ENCODE peak calls at places on chromosomes 2 and 18, in four cellular contexts. E is AG10803, I is upper lobe of right lung, K is uterus. C is an unnamed sample.

GRCh38 chr18:75247041-75247551 is 36.5 kb downstream of the TSHZ1 start:
- DNase-seq in E (peak), I (no peak), K (no peak), C (peak)

GRCh38 chr18:48422947-48423378 is 13.8 kb upstream of the ZBTB7C start:
- DNase-seq in I (no peak), K (no peak), E (no peak), C (no peak)

GRCh38 chr2:153287109-153287801 is 191.3 kb downstream of the RPRM start:
- DNase-seq in E (no peak), K (no peak), I (no peak), C (no peak)

GRCh38 chr2:109031481-109032228 is 42.6 kb upstream of the EDAR start:
- DNase-seq in K (peak), I (peak), E (peak), C (peak)

GRCh38 chr2:134846213-134846612 is 7.8 kb downstream of the ACMSD start:
- DNase-seq in E (no peak), K (no peak), I (no peak), C (no peak)

GRCh38 chr18:24488824-24489493 is 28.5 kb downstream of the HRH4 start:
- DNase-seq in I (no peak), E (peak), K (no peak), C (peak)

GRCh38 chr2:222941510-222942032 is 80.7 kb downstream of the ACSL3 start:
- DNase-seq in E (no peak), I (no peak), K (no peak), C (no peak)

GRCh38 chr2:27362678-27363420 is 6.3 kb upstream of the GTF3C2 start:
- DNase-seq in K (no peak), E (no peak), I (no peak), C (no peak)

GRCh38 chr18:58046087-58046793 is 2.2 kb downstream of the NEDD4L start:
- DNase-seq in E (no peak), K (no peak), I (no peak), C (no peak)

GRCh38 chr2:73933194-73933593 is 6.5 kb downstream of the DGUOK start:
- DNase-seq in E (no peak), K (no peak), I (no peak), C (no peak)

GRCh38 chr2:85405076-85405402 is 5.1 kb downstream of the CAPG start:
- DNase-seq in E (no peak), I (no peak), K (no peak), C (no peak)

GRCh38 chr2:162710282-162710891 is 128.2 kb downstream of the KCNH7 start:
- DNase-seq in K (no peak), E (no peak), I (no peak), C (peak)

GRCh38 chr2:179990676-179991317 is 16.3 kb downstream of the CWC22 start:
- DNase-seq in I (no peak), K (no peak), E (no peak), C (no peak)

GRCh38 chr2:216651370-216651881 is 18.2 kb downstream of the IGFBP2 start:
- DNase-seq in E (peak), K (no peak), I (no peak), C (peak)

GRCh38 chr2:1567556-1568344 is 154.5 kb downstream of the TPO start:
- DNase-seq in K (no peak), I (no peak), E (no peak), C (no peak)

GRCh38 chr2:142825861-142826260 is 51.6 kb upstream of the KYNU start:
- DNase-seq in E (peak), K (no peak), I (no peak), C (no peak)

GRCh38 chr18:37426536-37427080 is 139.0 kb downstream of the CELF4 start:
- DNase-seq in E (no peak), K (no peak), I (no peak), C (no peak)

GRCh38 chr2:233546101-233546500 is 20.5 kb downstream of the USP40 start:
- DNase-seq in E (peak), I (no peak), K (no peak), C (no peak)

GRCh38 chr2:45699032-45699658 is 47.7 kb downstream of the PRKCE start:
- DNase-seq in E (peak), I (no peak), K (no peak), C (peak)

GRCh38 chr2:190881480-190882326 is 1.1 kb downstream of the GLS start:
- DNase-seq in E (peak), K (peak), I (peak), C (peak)

GRCh38 chr2:226618875-226619605 is 180.6 kb downstream of the IRS1 start:
- DNase-seq in E (peak), I (no peak), K (no peak), C (peak)

GRCh38 chr2:20135631-20136050 is 84.2 kb upstream of the LAPTM4A start:
- DNase-seq in E (peak), I (peak), K (peak), C (peak)

GRCh38 chr2:179129574-179130238 is 79.8 kb upstream of the CCDC141 start:
- DNase-seq in K (no peak), I (no peak), E (no peak), C (peak)

GRCh38 chr18:24515721-24516120 is 55.3 kb downstream of the HRH4 start:
- DNase-seq in K (no peak), E (no peak), I (no peak), C (no peak)

GRCh38 chr2:241808051-241808450 is 942 bp upstream of the NEU4 start:
- DNase-seq in I (peak), E (no peak), K (no peak), C (peak)

GRCh38 chr2:170073288-170073687 is 104.7 kb upstream of the MYO3B start:
- DNase-seq in K (peak), I (no peak), E (peak), C (peak)

GRCh38 chr18:10051877-10052631 is 138.2 kb downstream of the VAPA start:
- DNase-seq in E (peak), I (no peak), K (peak), C (peak)

GRCh38 chr2:12428324-12428723 is 288.4 kb upstream of the TRIB2 start:
- DNase-seq in E (peak), K (no peak), I (no peak), C (peak)

GRCh38 chr18:24843123-24843522 is 382.7 kb downstream of the HRH4 start:
- DNase-seq in I (no peak), E (no peak), K (no peak), C (no peak)

GRCh38 chr2:192286093-192286701 is 91.5 kb upstream of the TMEFF2 start:
- DNase-seq in K (no peak), E (peak), I (no peak), C (peak)

GRCh38 chr2:41853427-41854191 is 194.2 kb upstream of the PKDCC start:
- DNase-seq in I (no peak), E (peak), K (peak), C (peak)
- TF ChIP-seq CTCF in I (peak), E (peak), K (peak), C (peak)

GRCh38 chr2:220539481-220539880 is 912.1 kb downstream of the SLC4A3 start:
- DNase-seq in I (no peak), K (no peak), E (no peak), C (no peak)

GRCh38 chr2:220531216-220531615 is 903.8 kb downstream of the SLC4A3 start:
- DNase-seq in E (no peak), K (no peak), I (no peak), C (no peak)

GRCh38 chr2:220528180-220528579 is 900.8 kb downstream of the SLC4A3 start:
- DNase-seq in E (peak), K (no peak), I (no peak), C (peak)

DNA sequence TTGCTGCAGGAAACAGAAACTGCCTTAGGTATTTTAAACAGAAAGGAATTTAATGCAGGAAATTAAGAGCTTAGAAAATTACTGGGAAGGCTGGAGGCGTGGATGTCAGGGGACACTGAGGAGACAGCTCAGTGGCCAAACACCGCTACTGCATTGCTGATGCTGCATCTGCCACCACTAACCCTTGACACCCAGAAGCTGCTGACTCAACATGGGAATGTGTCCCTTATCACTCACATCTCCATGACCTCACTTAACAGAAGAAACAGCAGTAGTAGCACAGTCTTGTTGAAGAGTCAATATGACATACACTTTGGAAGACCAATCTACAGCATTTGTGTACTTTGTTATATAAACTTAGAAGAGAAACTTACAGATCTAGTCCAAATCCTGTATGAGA is 906.1 kb downstream of the SLC4A3 start:
- DNase-seq in I (no peak), K (no peak), E (peak), C (peak)
- TF ChIP-seq CTCF in I (no peak), K (no peak), E (peak), C (peak)

DNA sequence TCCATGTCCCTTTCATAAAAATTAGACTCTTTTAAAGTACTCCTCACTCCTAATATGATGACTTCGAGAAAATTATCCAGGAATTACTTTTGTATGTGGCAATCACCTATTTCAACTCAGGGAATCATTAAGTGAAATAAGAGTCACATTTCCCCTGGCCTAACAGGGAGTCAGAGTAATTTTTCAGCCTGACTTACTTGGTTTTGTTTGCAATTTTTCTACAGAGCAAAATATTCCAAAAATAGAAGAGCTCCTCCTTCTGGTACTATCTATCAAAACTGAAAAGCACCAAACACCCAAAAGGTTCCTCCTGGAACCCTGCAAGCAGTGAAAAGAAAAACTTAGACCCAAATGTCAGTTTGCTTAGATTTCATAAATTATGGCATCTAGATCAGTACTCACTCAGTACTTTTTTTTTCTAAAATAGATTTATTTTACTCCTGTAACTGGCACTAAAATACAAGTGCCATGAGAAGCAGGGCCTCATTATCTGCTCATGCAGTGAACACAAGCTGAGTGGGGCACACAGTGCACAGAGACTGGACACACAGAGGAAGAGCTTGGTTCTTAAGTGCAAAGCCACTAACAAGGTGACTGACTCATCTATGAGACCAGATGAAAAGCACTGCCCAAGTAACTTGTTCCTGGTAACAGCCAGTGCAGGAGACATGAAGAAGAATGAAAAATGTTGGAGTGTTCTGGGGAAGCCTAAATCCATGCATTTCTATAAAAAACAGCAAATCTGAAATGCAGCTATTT is 28.7 kb downstream of the ACAA2 start:
- DNase-seq in K (no peak), E (peak), I (no peak), C (peak)
- TF ChIP-seq CTCF in K (no peak), E (peak), I (peak), C (peak)

GRCh38 chr2:238339814-238340213 is 19.5 kb downstream of the TRAF3IP1 start:
- DNase-seq in E (no peak), I (no peak), K (no peak), C (no peak)
- TF ChIP-seq CTCF in E (peak), I (no peak), K (no peak), C (peak)

GRCh38 chr2:203016716-203017115 is 2.0 kb downstream of the NBEAL1 start:
- DNase-seq in E (no peak), I (no peak), K (no peak), C (no peak)

GRCh38 chr2:203018181-203018580 is 3.5 kb downstream of the NBEAL1 start:
- DNase-seq in E (peak), K (no peak), I (no peak), C (peak)

GRCh38 chr2:203021986-203022385 is 7.3 kb downstream of the NBEAL1 start:
- DNase-seq in I (no peak), E (no peak), K (no peak), C (no peak)

GRCh38 chr2:203022751-203023150 is 8.1 kb downstream of the NBEAL1 start:
- DNase-seq in I (no peak), E (peak), K (no peak), C (peak)

GRCh38 chr2:203019142-203019541 is 4.5 kb downstream of the NBEAL1 start:
- DNase-seq in I (no peak), E (no peak), K (no peak), C (no peak)
- TF ChIP-seq CTCF in I (no peak), E (no peak), K (no peak), C (no peak)

GRCh38 chr2:189369566-189369965 is 71.7 kb upstream of the WDR75 start:
- DNase-seq in K (no peak), I (no peak), E (peak), C (peak)
- TF ChIP-seq CTCF in K (no peak), I (no peak), E (no peak), C (no peak)

DNA sequence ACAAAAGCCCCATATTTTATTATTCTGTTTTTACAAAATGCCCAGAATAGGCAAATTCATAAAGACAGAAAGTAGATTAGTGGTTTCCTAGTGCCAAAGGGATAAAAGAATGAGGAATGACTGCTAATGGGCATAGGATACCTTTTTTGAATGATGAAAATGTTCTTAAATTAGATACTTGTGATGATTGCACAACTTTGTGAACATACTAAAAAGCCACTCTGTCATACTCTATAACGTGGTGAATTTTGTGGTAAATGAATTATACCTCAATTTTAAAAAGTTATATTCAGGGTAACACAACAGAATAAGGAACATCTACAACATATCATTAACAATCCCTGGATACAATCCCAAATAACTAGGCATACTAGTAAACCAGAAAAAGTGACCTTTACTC is 9.1 kb upstream of the FBLN7 start:
- DNase-seq in E (no peak), K (no peak), I (no peak), C (no peak)
- TF ChIP-seq CTCF in E (no peak), K (no peak), I (no peak), C (no peak)

GRCh38 chr2:209768557-209768956 is 3.1 kb upstream of the UNC80 start:
- DNase-seq in K (no peak), E (no peak), I (no peak), C (no peak)
- TF ChIP-seq CTCF in K (no peak), E (no peak), I (no peak), C (no peak)

GRCh38 chr2:111958901-111959300 is 60.5 kb downstream of the MERTK start:
- DNase-seq in I (no peak), K (no peak), E (no peak), C (no peak)
- TF ChIP-seq CTCF in I (peak), K (no peak), E (peak), C (peak)

GRCh38 chr2:147485210-147485851 is 359.5 kb upstream of the ACVR2A start:
- DNase-seq in K (no peak), E (no peak), I (no peak), C (no peak)

GRCh38 chr2:147483911-147484310 is 360.9 kb upstream of the ACVR2A start:
- DNase-seq in K (no peak), I (no peak), E (no peak), C (no peak)

GRCh38 chr2:147483293-147483669 is 361.5 kb upstream of the ACVR2A start:
- DNase-seq in E (no peak), I (no peak), K (no peak), C (no peak)

GRCh38 chr2:147482111-147482510 is 362.7 kb upstream of the ACVR2A start:
- DNase-seq in K (no peak), E (peak), I (no peak), C (no peak)

GRCh38 chr2:147482590-147483292 is 362.1 kb upstream of the ACVR2A start:
- DNase-seq in K (no peak), E (no peak), I (no peak), C (no peak)
- TF ChIP-seq CTCF in K (no peak), E (no peak), I (no peak), C (no peak)

C was measured in choroid plexus epithelial cell.